ENCODE peak calls at places on chromosomes 6 and 20, in seven cellular contexts. One of them, this sample, is unnamed.

GRCh38 chr6:7541175-7542064 is at the start of gene DSP:
- DNase-seq in Peyer's patch: no peak
- DNase-seq in body of pancreas: peak; percentile 93
- DNase-seq in A549: peak; percentile 55
- DNase-seq in fibroblast of lung: peak; percentile 32
- DNase-seq in breast epithelium: peak; percentile 85
- DNase-seq in tibial nerve: no peak
- DNase-seq in this sample: peak; percentile 8

GRCh38 chr20:38890497-38890818 is 35.8 kb upstream of the FAM83D start:
- DNase-seq in Peyer's patch: no peak
- DNase-seq in body of pancreas: no peak
- DNase-seq in A549: no peak
- DNase-seq in fibroblast of lung: no peak
- DNase-seq in breast epithelium: no peak
- DNase-seq in tibial nerve: no peak
- DNase-seq in this sample: no peak

GRCh38 chr6:98833101-98834059 is 994 bp upstream of the POU3F2 start:
- DNase-seq in Peyer's patch: no peak
- DNase-seq in body of pancreas: no peak
- DNase-seq in A549: no peak
- DNase-seq in fibroblast of lung: peak; percentile 62
- DNase-seq in breast epithelium: no peak
- DNase-seq in tibial nerve: no peak
- DNase-seq in this sample: peak; percentile 76

GRCh38 chr20:33518071-33518470 is 28.2 kb downstream of the CBFA2T2 start:
- DNase-seq in Peyer's patch: no peak
- DNase-seq in body of pancreas: no peak
- DNase-seq in A549: no peak
- DNase-seq in fibroblast of lung: peak; percentile 86
- DNase-seq in breast epithelium: no peak
- DNase-seq in tibial nerve: no peak
- DNase-seq in this sample: peak; percentile 75

GRCh38 chr6:11323666-11324452 is 91.4 kb upstream of the NEDD9 start:
- DNase-seq in Peyer's patch: peak; percentile 31
- DNase-seq in body of pancreas: no peak
- DNase-seq in A549: no peak
- DNase-seq in fibroblast of lung: no peak
- DNase-seq in breast epithelium: no peak
- DNase-seq in tibial nerve: no peak
- DNase-seq in this sample: no peak

GRCh38 chr6:32198866-32199265 is 6.4 kb upstream of the GPSM3 start:
- DNase-seq in Peyer's patch: no peak
- DNase-seq in body of pancreas: no peak
- DNase-seq in A549: no peak
- DNase-seq in fibroblast of lung: no peak
- DNase-seq in breast epithelium: no peak
- DNase-seq in tibial nerve: no peak
- DNase-seq in this sample: no peak

GRCh38 chr20:20192366-20192765 is 140.0 kb downstream of the CFAP61 start:
- DNase-seq in Peyer's patch: no peak
- DNase-seq in body of pancreas: no peak
- DNase-seq in A549: no peak
- DNase-seq in fibroblast of lung: no peak
- DNase-seq in breast epithelium: no peak
- DNase-seq in tibial nerve: no peak
- DNase-seq in this sample: no peak

GRCh38 chr20:39451386-39451785 is 489.2 kb downstream of the DHX35 start:
- DNase-seq in Peyer's patch: no peak
- DNase-seq in body of pancreas: no peak
- DNase-seq in A549: no peak
- DNase-seq in fibroblast of lung: no peak
- DNase-seq in breast epithelium: no peak
- DNase-seq in tibial nerve: no peak
- DNase-seq in this sample: no peak

GRCh38 chr6:167044696-167045095 is 45.5 kb downstream of the CEP43 start:
- DNase-seq in Peyer's patch: no peak
- DNase-seq in body of pancreas: no peak
- DNase-seq in A549: no peak
- DNase-seq in fibroblast of lung: peak; percentile 4
- DNase-seq in breast epithelium: no peak
- DNase-seq in tibial nerve: no peak
- DNase-seq in this sample: no peak

GRCh38 chr6:31534011-31534410 is 5.2 kb downstream of the MCCD1 start:
- DNase-seq in Peyer's patch: no peak
- DNase-seq in body of pancreas: no peak
- DNase-seq in A549: no peak
- DNase-seq in fibroblast of lung: no peak
- DNase-seq in breast epithelium: no peak
- DNase-seq in tibial nerve: no peak
- DNase-seq in this sample: no peak

GRCh38 chr6:106731144-106731842 is 101.9 kb downstream of the QRSL1 start:
- DNase-seq in Peyer's patch: no peak
- DNase-seq in body of pancreas: peak; percentile 81
- DNase-seq in A549: no peak
- DNase-seq in fibroblast of lung: no peak
- DNase-seq in breast epithelium: no peak
- DNase-seq in tibial nerve: no peak
- DNase-seq in this sample: no peak

GRCh38 chr6:26163733-26164505 is 76.7 kb downstream of the HFE start:
- DNase-seq in Peyer's patch: no peak
- DNase-seq in body of pancreas: no peak
- DNase-seq in A549: no peak
- DNase-seq in fibroblast of lung: no peak
- DNase-seq in breast epithelium: no peak
- DNase-seq in tibial nerve: no peak
- DNase-seq in this sample: no peak

GRCh38 chr6:53728570-53729194 is 63.1 kb upstream of the KLHL31 start:
- DNase-seq in Peyer's patch: peak; percentile 37
- DNase-seq in body of pancreas: peak; percentile 49
- DNase-seq in A549: peak; percentile 31
- DNase-seq in fibroblast of lung: peak; percentile 38
- DNase-seq in breast epithelium: no peak
- DNase-seq in tibial nerve: no peak
- DNase-seq in this sample: peak; percentile 73

GRCh38 chr6:11208267-11208666 is 24.2 kb downstream of the NEDD9 start:
- DNase-seq in Peyer's patch: no peak
- DNase-seq in body of pancreas: no peak
- DNase-seq in A549: no peak
- DNase-seq in fibroblast of lung: no peak
- DNase-seq in breast epithelium: no peak
- DNase-seq in tibial nerve: no peak
- DNase-seq in this sample: no peak

GRCh38 chr20:37200376-37200775 is 21.0 kb upstream of the MROH8 start:
- DNase-seq in Peyer's patch: no peak
- DNase-seq in body of pancreas: peak; percentile 0
- DNase-seq in A549: no peak
- DNase-seq in fibroblast of lung: no peak
- DNase-seq in breast epithelium: no peak
- DNase-seq in tibial nerve: no peak
- DNase-seq in this sample: no peak

GRCh38 chr6:152952866-152953509 is 29.9 kb downstream of the FBXO5 start:
- DNase-seq in Peyer's patch: no peak
- DNase-seq in body of pancreas: no peak
- DNase-seq in A549: peak; percentile 15
- DNase-seq in fibroblast of lung: peak; percentile 35
- DNase-seq in breast epithelium: no peak
- DNase-seq in tibial nerve: no peak
- DNase-seq in this sample: peak; percentile 10

GRCh38 chr20:2292711-2293110 is 3.1 kb upstream of the TGM3 start:
- DNase-seq in Peyer's patch: no peak
- DNase-seq in body of pancreas: no peak
- DNase-seq in A549: no peak
- DNase-seq in fibroblast of lung: no peak
- DNase-seq in breast epithelium: no peak
- DNase-seq in tibial nerve: no peak
- DNase-seq in this sample: no peak

GRCh38 chr6:116840091-116840490 is 11.2 kb upstream of the GPRC6A start:
- DNase-seq in Peyer's patch: no peak
- DNase-seq in body of pancreas: no peak
- DNase-seq in A549: no peak
- DNase-seq in fibroblast of lung: peak; percentile 75
- DNase-seq in breast epithelium: no peak
- DNase-seq in tibial nerve: no peak
- DNase-seq in this sample: no peak

GRCh38 chr6:13412639-13413465 is 74.5 kb downstream of the GFOD1 start:
- DNase-seq in Peyer's patch: no peak
- DNase-seq in body of pancreas: no peak
- DNase-seq in A549: no peak
- DNase-seq in fibroblast of lung: no peak
- DNase-seq in breast epithelium: no peak
- DNase-seq in tibial nerve: no peak
- DNase-seq in this sample: no peak

GRCh38 chr6:30100585-30101422 is 12.1 kb downstream of the TRIM31 start:
- DNase-seq in Peyer's patch: no peak
- DNase-seq in body of pancreas: peak; percentile 54
- DNase-seq in A549: no peak
- DNase-seq in fibroblast of lung: no peak
- DNase-seq in breast epithelium: peak; percentile 73
- DNase-seq in tibial nerve: no peak
- DNase-seq in this sample: no peak

GRCh38 chr20:33211817-33212424 is 5.2 kb upstream of the BPIFA3 start:
- DNase-seq in Peyer's patch: no peak
- DNase-seq in body of pancreas: peak; percentile 76
- DNase-seq in A549: peak; percentile 83
- DNase-seq in fibroblast of lung: peak; percentile 26
- DNase-seq in breast epithelium: no peak
- DNase-seq in tibial nerve: no peak
- DNase-seq in this sample: peak; percentile 58

GRCh38 chr6:55694148-55694547 is 115.2 kb upstream of the HMGCLL1 start:
- DNase-seq in Peyer's patch: no peak
- DNase-seq in body of pancreas: no peak
- DNase-seq in A549: no peak
- DNase-seq in fibroblast of lung: peak; percentile 87
- DNase-seq in breast epithelium: no peak
- DNase-seq in tibial nerve: no peak
- DNase-seq in this sample: peak; percentile 82

GRCh38 chr20:64236137-64237088 is 19.1 kb upstream of the PCMTD2 start:
- DNase-seq in Peyer's patch: no peak
- DNase-seq in body of pancreas: no peak
- DNase-seq in A549: no peak
- DNase-seq in fibroblast of lung: no peak
- DNase-seq in breast epithelium: no peak
- DNase-seq in tibial nerve: no peak
- DNase-seq in this sample: no peak

DNA sequence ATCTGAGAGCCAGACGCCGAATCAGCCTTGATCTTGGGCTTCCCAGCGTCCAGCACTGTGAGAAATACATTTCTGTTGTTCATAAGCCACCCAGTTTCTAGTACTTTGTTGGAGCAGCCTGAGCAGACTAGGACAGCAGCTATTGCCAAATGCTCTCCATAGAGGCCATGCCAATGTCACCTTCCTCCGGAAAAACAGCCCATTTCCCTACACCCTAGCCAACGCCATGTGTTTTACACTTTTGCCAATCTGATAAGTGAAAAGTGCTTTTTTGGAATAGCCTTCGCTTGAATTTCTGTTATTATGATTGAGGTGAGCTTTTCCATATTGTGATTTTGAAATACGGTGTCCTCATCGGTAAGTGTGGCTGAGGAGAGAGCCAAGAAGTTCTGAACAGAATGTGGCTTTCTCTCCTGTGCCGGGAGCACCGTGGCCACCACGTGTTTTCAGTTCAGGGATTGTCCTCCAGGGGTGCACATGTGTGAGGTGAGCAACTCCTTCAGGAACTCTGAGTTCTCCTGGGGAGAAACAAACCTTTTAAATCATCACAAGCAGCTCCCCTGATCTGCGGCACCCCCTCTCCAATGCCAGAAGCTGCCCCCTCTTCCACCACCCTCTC is 35.8 kb downstream of the TAF8 start:
- DNase-seq in Peyer's patch: no peak
- DNase-seq in body of pancreas: peak; percentile 39
- DNase-seq in A549: peak; percentile 41
- DNase-seq in fibroblast of lung: no peak
- DNase-seq in breast epithelium: no peak
- DNase-seq in tibial nerve: no peak
- DNase-seq in this sample: no peak
- TF ChIP-seq CTCF in Peyer's patch: peak; percentile 40
- TF ChIP-seq CTCF in body of pancreas: peak; percentile 54
- TF ChIP-seq CTCF in A549: no peak
- TF ChIP-seq CTCF in fibroblast of lung: peak; percentile 8
- TF ChIP-seq CTCF in breast epithelium: peak; percentile 46
- TF ChIP-seq CTCF in tibial nerve: no peak
- TF ChIP-seq CTCF in this sample: peak; percentile 19

GRCh38 chr20:41038878-41039404 is 10.3 kb downstream of the TOP1 start:
- DNase-seq in Peyer's patch: no peak
- DNase-seq in body of pancreas: no peak
- DNase-seq in A549: no peak
- DNase-seq in fibroblast of lung: no peak
- DNase-seq in breast epithelium: no peak
- DNase-seq in tibial nerve: no peak
- DNase-seq in this sample: no peak
- H3K9me3 ChIP-seq in Peyer's patch: no peaks in the 10 kb centered on the region
- H3K9me3 ChIP-seq in body of pancreas: no peaks in the 10 kb centered on the region
- H3K9me3 ChIP-seq in A549: no peaks in the 10 kb centered on the region
- H3K9me3 ChIP-seq in fibroblast of lung: no peaks in the 10 kb centered on the region
- H3K9me3 ChIP-seq in breast epithelium: no peaks in the 10 kb centered on the region
- H3K9me3 ChIP-seq in tibial nerve: no peaks in the 10 kb centered on the region
- H3K9me3 ChIP-seq in this sample: no peaks in the 10 kb centered on the region

GRCh38 chr20:49340161-49340966 is 62.5 kb upstream of the ZNFX1 start:
- DNase-seq in Peyer's patch: no peak
- DNase-seq in body of pancreas: no peak
- DNase-seq in A549: no peak
- DNase-seq in fibroblast of lung: peak; percentile 17
- DNase-seq in breast epithelium: no peak
- DNase-seq in tibial nerve: peak; percentile 22
- DNase-seq in this sample: no peak

GRCh38 chr20:49336786-49337185 is 58.9 kb upstream of the ZNFX1 start:
- DNase-seq in Peyer's patch: no peak
- DNase-seq in body of pancreas: no peak
- DNase-seq in A549: no peak
- DNase-seq in fibroblast of lung: no peak
- DNase-seq in breast epithelium: no peak
- DNase-seq in tibial nerve: no peak
- DNase-seq in this sample: no peak

GRCh38 chr20:49338061-49338460 is 60.2 kb upstream of the ZNFX1 start:
- DNase-seq in Peyer's patch: no peak
- DNase-seq in body of pancreas: no peak
- DNase-seq in A549: no peak
- DNase-seq in fibroblast of lung: no peak
- DNase-seq in breast epithelium: no peak
- DNase-seq in tibial nerve: no peak
- DNase-seq in this sample: no peak

GRCh38 chr20:49337357-49337756 is 59.5 kb upstream of the ZNFX1 start:
- DNase-seq in Peyer's patch: no peak
- DNase-seq in body of pancreas: no peak
- DNase-seq in A549: no peak
- DNase-seq in fibroblast of lung: no peak
- DNase-seq in breast epithelium: no peak
- DNase-seq in tibial nerve: no peak
- DNase-seq in this sample: no peak

GRCh38 chr20:49339123-49339522 is 61.3 kb upstream of the ZNFX1 start:
- DNase-seq in Peyer's patch: no peak
- DNase-seq in body of pancreas: no peak
- DNase-seq in A549: no peak
- DNase-seq in fibroblast of lung: no peak
- DNase-seq in breast epithelium: no peak
- DNase-seq in tibial nerve: no peak
- DNase-seq in this sample: no peak
- H3K27ac ChIP-seq in Peyer's patch: no peak overlapping the region
- H3K27ac ChIP-seq in body of pancreas: no peak overlapping the region
- H3K27ac ChIP-seq in A549: no peak overlapping the region
- H3K27ac ChIP-seq in fibroblast of lung: no peak overlapping the region
- H3K27ac ChIP-seq in breast epithelium: no peak overlapping the region
- H3K27ac ChIP-seq in tibial nerve: no peak overlapping the region
- H3K27ac ChIP-seq in this sample: no peak overlapping the region

GRCh38 chr6:17280552-17281090 is 540 bp upstream of the RBM24 start:
- DNase-seq in Peyer's patch: no peak
- DNase-seq in body of pancreas: peak; percentile 11
- DNase-seq in A549: no peak
- DNase-seq in fibroblast of lung: peak; percentile 44
- DNase-seq in breast epithelium: no peak
- DNase-seq in tibial nerve: no peak
- DNase-seq in this sample: peak; percentile 94
- TF ChIP-seq CTCF in Peyer's patch: no peak
- TF ChIP-seq CTCF in body of pancreas: peak; percentile 6
- TF ChIP-seq CTCF in A549: no peak
- TF ChIP-seq CTCF in fibroblast of lung: no peak
- TF ChIP-seq CTCF in breast epithelium: no peak
- TF ChIP-seq CTCF in tibial nerve: peak; percentile 15
- TF ChIP-seq CTCF in this sample: peak; percentile 3